ENCODE peak calls at places on chromosomes 4 and X, in six cellular contexts. S is GM20000, Z is heart right ventricle, Y is HepG2, H is GM06990, D is ascending aorta. R is an unnamed sample.

GRCh38 chrX:118864063-118864630 is 40.5 kb downstream of the ZCCHC12 start:
- DNase-seq in S (no peak), Z (no peak), Y (no peak), H (no peak), D (no peak), R (no peak)

GRCh38 chr4:23962462-23962861 is 72.6 kb upstream of the PPARGC1A start:
- DNase-seq in S (no peak), Z (no peak), Y (peak), H (no peak), D (no peak), R (no peak)

GRCh38 chrX:46588263-46588662 is 14.7 kb downstream of the CHST7 start:
- DNase-seq in S (no peak), Z (peak), Y (no peak), H (no peak), D (no peak), R (peak)

GRCh38 chrX:34956915-34957314 is 14.3 kb downstream of the FAM47B start:
- DNase-seq in S (no peak), Z (no peak), Y (no peak), H (no peak), D (no peak), R (no peak)

GRCh38 chr4:74934016-74934821 is 1.3 kb downstream of the PARM1 start:
- DNase-seq in S (peak), Z (peak), Y (no peak), H (peak), D (no peak), R (peak)

GRCh38 chrX:133229361-133229760 is 11.2 kb upstream of the TFDP3 start:
- DNase-seq in S (no peak), Z (no peak), Y (no peak), H (no peak), D (no peak), R (no peak)

GRCh38 chr4:142572076-142572475 is 274.0 kb downstream of the INPP4B start:
- DNase-seq in S (no peak), Z (no peak), Y (no peak), H (no peak), D (no peak), R (no peak)

GRCh38 chr4:107691378-107691777 is 28.7 kb downstream of the PAPSS1 start:
- DNase-seq in S (no peak), Z (no peak), Y (no peak), H (no peak), D (no peak), R (no peak)

GRCh38 chrX:41563881-41564280 is 116.7 kb downstream of the NYX start:
- DNase-seq in S (no peak), Z (no peak), Y (no peak), H (no peak), D (no peak), R (no peak)

GRCh38 chr4:24582235-24582863 is 2.0 kb downstream of the DHX15 start:
- DNase-seq in S (no peak), Z (no peak), Y (no peak), H (no peak), D (no peak), R (no peak)

GRCh38 chr4:7034262-7035081 is 8.7 kb upstream of the TADA2B start:
- DNase-seq in S (no peak), Z (no peak), Y (peak), H (no peak), D (no peak), R (no peak)

GRCh38 chr4:103100691-103101090 is 1.1 kb upstream of the BDH2 start:
- DNase-seq in S (no peak), Z (no peak), Y (no peak), H (no peak), D (no peak), R (no peak)

GRCh38 chrX:2664497-2664896 is 26.6 kb upstream of the CD99 start:
- DNase-seq in S (no peak), Z (peak), Y (no peak), H (no peak), D (no peak), R (peak)

GRCh38 chr4:183746305-183747229 is 87.5 kb downstream of the TRAPPC11 start:
- DNase-seq in S (no peak), Z (no peak), Y (no peak), H (no peak), D (no peak), R (no peak)

GRCh38 chrX:72026341-72027023 is 105.2 kb downstream of the RTL5 start:
- DNase-seq in S (no peak), Z (no peak), Y (no peak), H (no peak), D (no peak), R (peak)

GRCh38 chrX:72402614-72403013 is 96.9 kb upstream of the CITED1 start:
- DNase-seq in S (no peak), Z (no peak), Y (no peak), H (no peak), D (no peak), R (no peak)

GRCh38 chrX:48957477-48957826 is at the start of gene OTUD5:
- DNase-seq in S (peak), Z (peak), Y (peak), H (peak), D (no peak), R (peak)

GRCh38 chrX:46687619-46688018 is 71.3 kb downstream of the SLC9A7 start:
- DNase-seq in S (no peak), Z (no peak), Y (no peak), H (no peak), D (no peak), R (no peak)

GRCh38 chr4:10024303-10024702 is 3.0 kb upstream of the SLC2A9 start:
- DNase-seq in S (no peak), Z (no peak), Y (no peak), H (no peak), D (no peak), R (no peak)

GRCh38 chrX:116378961-116379360 is 57.4 kb upstream of the SLC6A14 start:
- DNase-seq in S (no peak), Z (no peak), Y (no peak), H (no peak), D (no peak), R (no peak)

GRCh38 chr4:1400861-1401408 is 5.3 kb downstream of the NKX1-1 start:
- DNase-seq in S (peak), Z (no peak), Y (no peak), H (no peak), D (no peak), R (no peak)

GRCh38 chrX:68920541-68920940 is 91.7 kb downstream of the EFNB1 start:
- DNase-seq in S (no peak), Z (no peak), Y (no peak), H (no peak), D (no peak), R (no peak)

GRCh38 chr4:73721419-73721818 is 18.9 kb upstream of the CXCL8 start:
- DNase-seq in S (no peak), Z (no peak), Y (no peak), H (no peak), D (no peak), R (no peak)

GRCh38 chr4:81467672-81467964 is 4.1 kb downstream of the RASGEF1B start:
- DNase-seq in S (no peak), Z (no peak), Y (no peak), H (no peak), D (no peak), R (no peak)
- TF ChIP-seq CTCF in S (no peak), Z (no peak), Y (no peak), H (no peak), D (no peak), R (peak)

DNA sequence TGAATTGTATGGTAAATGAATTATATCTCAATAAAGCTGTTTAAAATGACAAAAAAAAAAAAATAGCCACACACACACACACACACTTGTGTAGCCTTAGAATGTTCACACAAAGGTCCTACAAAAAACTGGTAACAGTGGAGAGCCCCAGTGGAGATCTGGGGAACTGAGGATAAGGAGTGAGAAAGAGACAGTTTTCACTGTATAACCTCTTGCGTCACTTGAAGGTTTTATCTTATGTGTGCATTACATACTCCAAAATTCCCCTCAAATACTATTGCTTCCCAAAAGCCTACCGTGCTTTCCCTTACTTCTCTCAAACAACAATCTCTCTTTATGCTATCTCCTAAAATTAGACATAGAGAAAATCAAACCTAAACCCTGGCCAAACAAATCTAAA is 67.8 kb downstream of the SMC1A start:
- DNase-seq in S (no peak), Z (no peak), Y (no peak), H (no peak), D (no peak), R (no peak)
- TF ChIP-seq CTCF in S (no peak), Z (no peak), Y (no peak), H (no peak), D (no peak), R (no peak)

GRCh38 chr4:108749119-108749518 is 13.7 kb downstream of the ETNPPL start:
- DNase-seq in S (no peak), Z (no peak), Y (no peak), H (no peak), D (no peak), R (no peak)
- TF ChIP-seq CTCF in S (no peak), Z (no peak), Y (no peak), H (no peak), D (no peak), R (peak)

GRCh38 chr4:40299704-40300336 is 35.3 kb upstream of the CHRNA9 start:
- DNase-seq in S (no peak), Z (no peak), Y (no peak), H (no peak), D (no peak), R (peak)
- TF ChIP-seq CTCF in S (no peak), Z (no peak), Y (no peak), H (peak), D (no peak), R (no peak)

DNA sequence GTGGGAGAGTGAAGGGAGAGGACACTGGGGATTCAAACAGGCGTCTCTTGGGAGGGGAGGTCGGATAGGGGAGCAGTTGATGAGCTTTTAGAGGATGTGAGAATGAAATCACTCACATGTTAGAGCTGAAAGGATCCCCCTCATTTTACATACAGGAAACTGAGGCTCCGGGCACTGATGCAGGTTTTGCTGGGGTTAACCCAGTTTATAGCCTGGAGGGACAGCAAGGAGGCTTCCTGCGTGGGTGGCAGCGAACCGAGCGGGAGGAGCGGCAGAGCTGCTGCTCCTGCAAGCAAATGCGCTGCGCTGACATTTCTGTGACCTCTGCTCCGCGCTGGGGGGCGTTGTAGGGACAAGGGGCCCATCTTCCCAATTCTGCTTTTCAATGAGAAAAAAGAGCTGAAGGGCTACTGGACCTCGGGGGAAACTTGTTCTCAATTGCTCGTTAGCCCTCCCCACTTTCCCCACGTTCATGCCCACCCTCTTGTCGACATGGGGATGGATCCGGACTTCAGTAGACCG is 1.1 kb upstream of the NEUROG2 start:
- DNase-seq in S (peak), Z (no peak), Y (no peak), H (peak), D (no peak), R (peak)
- TF ChIP-seq CTCF in S (peak), Z (no peak), Y (no peak), H (peak), D (no peak), R (no peak)

GRCh38 chr4:98631506-98631905 is 26.9 kb downstream of the TSPAN5 start:
- DNase-seq in S (no peak), Z (no peak), Y (no peak), H (no peak), D (no peak), R (no peak)

GRCh38 chr4:98627883-98628282 is 30.5 kb downstream of the TSPAN5 start:
- DNase-seq in S (no peak), Z (no peak), Y (no peak), H (no peak), D (no peak), R (no peak)

GRCh38 chr4:98632258-98632657 is 26.2 kb downstream of the TSPAN5 start:
- DNase-seq in S (no peak), Z (no peak), Y (no peak), H (no peak), D (no peak), R (no peak)

GRCh38 chr4:98633159-98633558 is 25.3 kb downstream of the TSPAN5 start:
- DNase-seq in S (no peak), Z (no peak), Y (no peak), H (no peak), D (no peak), R (no peak)

GRCh38 chr4:98630804-98631454 is 27.5 kb downstream of the TSPAN5 start:
- DNase-seq in S (no peak), Z (no peak), Y (no peak), H (no peak), D (no peak), R (no peak)
- TF ChIP-seq CTCF in S (no peak), Z (no peak), Y (no peak), H (no peak), D (no peak), R (no peak)

R was measured in activated CD8-positive, alpha-beta T cell treated with anti-CD3 and anti-CD28 coated beads for 36 hours.